ENCODE peak calls at places on chromosome 6, in four cellular contexts. Q, C, M and P are unnamed samples.
A peak's percentile ranks its signal among the peaks of the same experiment; 100 is the strongest.

GRCh38 chr6:105058316-105058715 is 101.4 kb downstream of the LIN28B start:
- DNase-seq in M (no peak), C (no peak), Q (no peak), P (no peak)

GRCh38 chr6:99345164-99345563 is 4.3 kb downstream of the FAXC start:
- DNase-seq in C (no peak), Q (no peak), M (no peak), P (no peak)

GRCh38 chr6:109503327-109504224 is 20.6 kb upstream of the ZBTB24 start:
- DNase-seq in Q (no peak), M (no peak), C (no peak), P (no peak)

GRCh38 chr6:31958412-31958740 is 395 bp downstream of the NELFE start:
- DNase-seq in Q (no peak), C (no peak), M (no peak), P (peak; percentile 36)

GRCh38 chr6:140319209-140319608 is 944.8 kb upstream of the CITED2 start:
- DNase-seq in M (peak; percentile 10), C (no peak), Q (no peak), P (peak; percentile 11)

GRCh38 chr6:13709698-13710551 is 1.7 kb downstream of the RANBP9 start:
- DNase-seq in M (no peak), C (no peak), Q (no peak), P (peak; percentile 44)

GRCh38 chr6:138577151-138577915 is 78.0 kb upstream of the NHSL1 start:
- DNase-seq in C (no peak), M (no peak), Q (peak; percentile 74), P (peak; percentile 30)

GRCh38 chr6:81979329-81979728 is 226.8 kb upstream of the TENT5A start:
- DNase-seq in M (no peak), Q (no peak), C (no peak), P (no peak)

GRCh38 chr6:96194675-96195074 is 178.9 kb downstream of the FUT9 start:
- DNase-seq in C (no peak), Q (no peak), M (no peak), P (no peak)

GRCh38 chr6:112274774-112275173 is 20.4 kb upstream of the LAMA4 start:
- DNase-seq in Q (no peak), M (no peak), C (no peak), P (no peak)

GRCh38 chr6:33719326-33719987 is 8.0 kb upstream of the UQCC2 start:
- DNase-seq in Q (no peak), M (no peak), C (no peak), P (no peak)

GRCh38 chr6:107318100-107318736 is 141.1 kb downstream of the PDSS2 start:
- DNase-seq in C (peak; percentile 26), M (no peak), Q (peak; percentile 60), P (peak; percentile 39)

GRCh38 chr6:89970609-89971337 is 76.5 kb downstream of the GJA10 start:
- DNase-seq in M (no peak), Q (peak; percentile 82), C (peak; percentile 16), P (no peak)

GRCh38 chr6:135146160-135146920 is 34.8 kb upstream of the MYB start:
- DNase-seq in C (no peak), Q (no peak), M (peak; percentile 13), P (no peak)

GRCh38 chr6:30127238-30128093 is 8.5 kb upstream of the TRIM40 start:
- DNase-seq in M (no peak), C (no peak), Q (no peak), P (no peak)

GRCh38 chr6:71537717-71538116 is 249.1 kb downstream of the OGFRL1 start:
- DNase-seq in M (peak; percentile 32), C (no peak), Q (no peak), P (no peak)

GRCh38 chr6:102485480-102485879 is 1092.0 kb downstream of the GRIK2 start:
- DNase-seq in Q (no peak), M (no peak), C (no peak), P (no peak)

GRCh38 chr6:5292154-5292553 is 30.8 kb downstream of the FARS2 start:
- DNase-seq in M (no peak), C (no peak), Q (no peak), P (no peak)

GRCh38 chr6:45655630-45656422 is 278.1 kb upstream of the SUPT3H start:
- DNase-seq in M (peak; percentile 99), C (peak; percentile 94), Q (no peak), P (no peak)

GRCh38 chr6:164106345-164106769 is 691.8 kb downstream of the QKI start:
- DNase-seq in Q (peak; percentile 69), M (no peak), C (no peak), P (peak; percentile 44)

GRCh38 chr6:39339111-39339510 is 16.6 kb upstream of the KCNK16 start:
- DNase-seq in M (no peak), C (no peak), Q (peak; percentile 89), P (no peak)

GRCh38 chr6:130019796-130020105 is 1.4 kb downstream of the L3MBTL3 start:
- DNase-seq in M (no peak), Q (no peak), C (no peak), P (no peak)

DNA sequence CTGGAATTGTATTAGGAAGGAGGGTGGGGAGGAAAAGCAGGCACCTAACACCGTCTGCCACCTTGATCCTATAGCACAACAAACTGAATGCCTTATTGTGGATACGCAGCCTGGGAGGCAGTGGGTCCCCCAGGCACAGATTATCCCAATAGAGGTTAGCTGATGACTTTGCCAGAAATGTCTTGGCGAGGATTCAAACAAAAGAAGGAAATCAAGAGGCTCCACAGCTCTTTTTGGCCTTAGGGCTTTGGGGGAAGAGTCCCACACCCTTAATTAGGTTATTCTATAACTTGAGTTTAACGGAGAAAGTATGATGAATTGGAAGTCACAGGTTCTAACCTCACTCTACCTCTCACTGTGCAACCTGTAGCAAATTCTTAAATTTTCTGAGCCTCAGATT is 102.0 kb downstream of the MRPL14 start:
- DNase-seq in Q (no peak), M (no peak), C (no peak), P (no peak)
- TF ChIP-seq CTCF in Q (no peak), M (no peak), C (no peak), P (no peak)

DNA sequence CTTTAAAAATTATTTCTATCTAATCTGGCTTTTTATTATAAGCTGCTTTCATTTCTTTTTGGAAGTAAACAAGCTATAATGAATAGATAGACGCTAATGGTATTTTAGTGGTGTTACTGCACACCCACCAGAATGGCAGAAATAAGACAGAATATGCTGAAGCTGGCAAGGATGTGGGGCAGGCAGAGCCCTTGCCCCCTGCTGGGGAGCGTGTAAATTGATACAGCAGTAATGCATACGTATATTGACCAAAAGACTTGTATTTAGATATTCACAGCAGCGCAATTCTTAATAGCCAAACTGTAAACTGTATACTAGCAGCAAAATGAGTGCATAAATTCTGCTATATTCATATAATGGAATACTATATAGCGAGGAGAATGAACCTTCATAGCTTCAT is 35.3 kb downstream of the TMEM181 start:
- DNase-seq in Q (no peak), M (no peak), C (no peak), P (no peak)
- TF ChIP-seq CTCF in Q (peak; percentile 14), M (peak; percentile 17), C (no peak), P (no peak)

GRCh38 chr6:153103256-153103655 is 27.8 kb downstream of the RGS17 start:
- DNase-seq in Q (no peak), M (no peak), C (no peak), P (no peak)

GRCh38 chr6:153106021-153106420 is 25.1 kb downstream of the RGS17 start:
- DNase-seq in M (no peak), C (no peak), Q (no peak), P (no peak)

GRCh38 chr6:153104220-153104619 is 26.9 kb downstream of the RGS17 start:
- DNase-seq in M (no peak), C (no peak), Q (no peak), P (no peak)

DNA sequence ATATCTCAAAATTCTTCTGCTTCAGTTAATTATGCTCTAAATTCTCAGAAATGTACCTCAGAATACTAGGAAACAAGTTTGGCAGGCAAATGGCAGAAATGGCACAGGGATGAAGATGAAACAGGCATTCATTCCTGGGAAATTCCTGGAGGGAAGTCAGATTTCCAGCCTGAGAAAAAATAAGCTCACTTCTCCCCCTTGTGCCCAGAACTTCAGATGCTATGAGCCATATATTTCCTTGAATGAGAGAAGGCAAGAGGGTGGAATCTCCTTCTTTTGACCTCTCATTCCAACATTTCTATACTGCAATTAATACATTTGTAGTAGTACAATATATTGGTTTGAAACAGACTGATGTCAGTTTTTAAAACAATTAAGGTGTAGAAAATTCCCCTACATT is 22.8 kb downstream of the RGS17 start:
- DNase-seq in C (no peak), Q (no peak), M (no peak), P (no peak)
- TF ChIP-seq CTCF in C (peak; percentile 24), Q (peak; percentile 28), M (peak; percentile 59), P (peak; percentile 15)

GRCh38 chr6:170483413-170483812 is 69.7 kb downstream of the PSMB1 start:
- DNase-seq in C (no peak), Q (no peak), M (no peak), P (no peak)

GRCh38 chr6:170485159-170485558 is 67.9 kb downstream of the PSMB1 start:
- DNase-seq in C (no peak), Q (no peak), M (no peak), P (no peak)

GRCh38 chr6:170475118-170475517 is 78.0 kb downstream of the PSMB1 start:
- DNase-seq in Q (no peak), M (no peak), C (no peak), P (no peak)

GRCh38 chr6:170476360-170476759 is 76.7 kb downstream of the PSMB1 start:
- DNase-seq in C (no peak), M (no peak), Q (no peak), P (peak; percentile 50)

DNA sequence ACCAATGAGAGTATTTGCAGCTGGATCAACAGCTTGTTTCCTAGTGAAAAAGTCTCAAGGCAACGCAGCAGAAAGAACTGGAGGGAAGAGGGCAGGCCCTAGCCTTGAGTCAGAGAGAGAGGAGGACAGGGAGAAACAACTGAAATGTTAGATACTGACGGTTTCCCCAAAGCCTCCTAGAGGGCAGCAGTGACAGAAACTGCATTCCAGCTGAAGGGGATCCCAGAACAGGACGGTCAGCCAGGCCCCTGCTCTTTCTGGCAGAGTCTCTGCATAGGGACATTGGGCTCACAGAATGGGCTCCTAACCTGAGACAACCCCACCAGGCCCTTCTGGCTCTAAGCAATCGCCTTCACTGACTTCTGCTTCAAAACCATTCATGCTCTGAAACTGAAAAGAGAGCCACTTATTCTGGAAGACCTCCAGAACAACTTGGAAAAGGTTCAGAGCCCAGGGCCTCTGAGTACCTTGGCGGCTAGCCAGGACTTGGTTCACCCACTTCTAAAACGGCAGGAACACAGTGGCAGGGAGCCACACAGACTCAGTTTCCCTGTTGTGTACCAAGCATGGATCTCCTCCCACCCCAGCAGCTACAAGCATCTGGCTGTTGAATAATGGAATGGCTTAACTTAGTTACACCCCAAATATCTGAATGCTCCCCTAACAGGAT is 72.9 kb downstream of the PSMB1 start:
- DNase-seq in C (no peak), Q (no peak), M (no peak), P (no peak)
- TF ChIP-seq CTCF in C (no peak), Q (peak; percentile 25), M (peak; percentile 22), P (no peak)